ENCODE peak calls at places on chromosomes 1 and 21, in four cellular contexts. B is sigmoid colon, C is breast epithelium, E is K562. J is an unnamed sample.

GRCh38 chr1:58487002-58487401 is 59.5 kb downstream of the OMA1 start:
- DNase-seq in E (no peak), B (no peak), C (no peak), J (no peak)

GRCh38 chr1:175749075-175749474 is 5.7 kb upstream of the TNR start:
- DNase-seq in E (no peak), B (no peak), C (no peak), J (no peak)

GRCh38 chr21:38945536-38946245 is 140.0 kb downstream of the ETS2 start:
- DNase-seq in C (no peak), B (no peak), E (no peak), J (no peak)

GRCh38 chr1:184242507-184242943 is 144.3 kb upstream of the C1orf21 start:
- DNase-seq in B (no peak), E (no peak), C (no peak), J (peak)

GRCh38 chr1:21280011-21280471 is 10.2 kb downstream of the ECE1 start:
- DNase-seq in E (no peak), C (no peak), B (no peak), J (no peak)

GRCh38 chr21:43812139-43812821 is 22.9 kb downstream of the RRP1 start:
- DNase-seq in B (no peak), E (no peak), C (peak), J (no peak)

GRCh38 chr1:24643362-24644346 is 552 bp downstream of the SRRM1 start:
- DNase-seq in C (no peak), E (peak), B (no peak), J (no peak)

GRCh38 chr1:33094971-33095604 is 14.1 kb downstream of the AZIN2 start:
- DNase-seq in E (peak), C (peak), B (peak), J (peak)

GRCh38 chr1:20400341-20401177 is 85.5 kb downstream of the CAMK2N1 start:
- DNase-seq in E (no peak), B (no peak), C (peak), J (no peak)

GRCh38 chr1:16122916-16123315 is 33.0 kb downstream of the EPHA2 start:
- DNase-seq in B (peak), C (peak), E (no peak), J (no peak)

GRCh38 chr21:35212393-35213127 is 163.5 kb upstream of the RUNX1 start:
- DNase-seq in B (no peak), C (no peak), E (no peak), J (no peak)

GRCh38 chr1:39359028-39359570 is 132.3 kb upstream of the BMP8A start:
- DNase-seq in C (peak), B (peak), E (no peak), J (no peak)

GRCh38 chr1:91631718-91632330 is 131.2 kb downstream of the CDC7 start:
- DNase-seq in E (no peak), B (no peak), C (no peak), J (no peak)

GRCh38 chr1:115790846-115791245 is 22.3 kb upstream of the CASQ2 start:
- DNase-seq in E (no peak), B (no peak), C (no peak), J (no peak)

GRCh38 chr1:228226956-228227791 is 19.3 kb downstream of the OBSCN start:
- DNase-seq in E (no peak), B (no peak), C (no peak), J (peak)

GRCh38 chr1:158112994-158113758 is 67.5 kb upstream of the CD1D start:
- DNase-seq in B (no peak), C (no peak), E (no peak), J (peak)

GRCh38 chr1:2975466-2976179 is 45.6 kb upstream of the ACTRT2 start:
- DNase-seq in C (no peak), B (peak), E (no peak), J (no peak)

GRCh38 chr1:186301448-186301847 is 73.6 kb downstream of the TPR start:
- DNase-seq in B (no peak), E (no peak), C (no peak), J (no peak)

DNA sequence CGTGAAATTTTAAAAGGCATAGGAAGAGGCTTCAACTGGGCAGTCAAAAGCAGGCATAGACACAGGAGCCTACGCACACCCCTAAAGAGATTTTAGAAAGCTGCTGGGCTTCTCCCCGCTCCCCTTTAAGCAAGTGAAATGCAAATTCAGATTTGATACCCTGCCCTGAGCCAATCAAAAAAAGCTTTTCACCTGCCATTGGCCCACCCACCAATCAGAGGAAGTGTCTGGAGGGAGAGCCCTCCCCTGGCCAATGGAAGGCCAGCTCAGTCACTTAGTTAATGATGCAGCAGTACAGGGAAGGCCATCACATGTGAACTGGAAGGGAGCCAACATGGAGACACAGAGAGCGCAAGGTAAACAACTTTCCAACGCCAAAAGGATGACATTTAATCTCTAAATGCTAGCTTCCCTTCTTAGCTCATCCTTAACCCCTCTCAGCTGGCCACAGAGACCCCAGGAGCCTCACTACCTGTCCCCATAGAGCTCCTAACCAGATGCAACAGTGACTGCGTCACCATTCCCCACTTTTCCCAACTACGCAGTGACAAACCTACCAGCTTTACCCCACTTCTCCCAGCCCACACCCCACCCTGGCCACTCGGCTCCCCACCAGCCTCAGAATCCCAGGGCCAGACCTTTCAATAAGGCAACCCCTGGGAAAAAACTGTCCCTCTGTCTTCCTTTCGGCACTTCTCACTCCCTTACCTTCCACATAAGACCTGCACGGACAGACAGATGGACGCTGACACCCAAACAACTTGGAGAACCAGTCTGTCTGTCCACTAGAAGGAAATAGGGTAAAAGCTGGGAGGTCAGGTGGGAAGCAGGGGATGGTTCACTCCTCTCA is 71.0 kb downstream of the CD46 start:
- DNase-seq in E (peak), B (peak), C (peak), J (peak)
- TF ChIP-seq POLR2A in E (no peak), B (peak), C (peak), J (peak)

GRCh38 chr1:203026666-203027663 is 674 bp downstream of the PPFIA4 start:
- DNase-seq in E (no peak), C (no peak), B (no peak), J (no peak)

GRCh38 chr1:203028784-203029553 is 2.7 kb downstream of the PPFIA4 start:
- DNase-seq in B (no peak), C (no peak), E (no peak), J (no peak)

GRCh38 chr1:203031467-203031866 is 5.2 kb downstream of the PPFIA4 start:
- DNase-seq in E (peak), C (no peak), B (no peak), J (peak)

GRCh38 chr1:203028067-203028783 is 1.9 kb downstream of the PPFIA4 start:
- DNase-seq in E (no peak), C (no peak), B (no peak), J (no peak)

GRCh38 chr1:203025721-203026665 is at the start of gene PPFIA4:
- DNase-seq in C (peak), B (peak), E (peak), J (peak)
- TF ChIP-seq POLR2A in C (peak), B (no peak), E (peak), J (no peak)

DNA sequence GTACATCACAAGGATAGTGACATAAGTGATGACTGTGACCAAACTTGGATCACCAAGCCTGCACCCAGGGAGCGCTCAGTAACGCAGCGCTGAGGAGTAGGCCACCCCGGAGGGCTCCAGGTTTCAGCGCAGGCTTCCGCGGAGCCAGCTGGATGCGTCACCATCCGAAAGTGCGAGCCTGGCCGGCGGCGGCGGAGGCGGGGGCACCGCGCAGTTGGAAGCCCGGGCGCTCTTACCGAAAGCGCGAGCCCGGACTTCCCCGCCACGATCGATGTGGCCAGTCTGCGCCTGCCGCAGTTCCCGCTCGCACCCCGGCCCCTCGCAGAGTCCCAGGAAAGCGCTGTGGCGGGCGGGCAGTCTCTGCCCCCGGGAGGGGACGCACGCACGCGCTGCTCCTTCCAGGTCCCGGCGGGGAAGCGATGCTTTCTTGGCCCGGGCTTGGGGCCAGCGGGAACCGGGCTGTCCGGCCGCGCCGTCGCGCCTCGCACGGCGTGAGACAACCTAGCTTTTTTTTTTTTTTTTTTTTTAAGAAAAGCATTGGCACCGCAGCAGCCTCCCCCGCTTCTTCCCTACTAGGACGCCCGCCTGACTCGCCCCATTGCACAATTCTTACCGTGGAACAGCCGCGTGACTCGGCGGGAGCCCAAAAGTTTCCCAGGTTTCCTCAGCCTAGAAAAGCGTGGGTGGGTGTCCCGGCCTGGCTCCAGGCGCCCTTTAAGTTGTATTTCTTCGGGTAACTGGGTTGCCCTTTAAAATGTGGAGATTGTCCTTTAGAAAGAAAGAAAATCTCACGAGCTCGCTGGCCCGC is 36.4 kb upstream of the JAK1 start:
- DNase-seq in C (peak), E (no peak), B (peak), J (peak)
- TF ChIP-seq POLR2A in C (peak), E (no peak), B (no peak), J (no peak)

GRCh38 chr1:27238032-27238431 is 3.6 kb downstream of the WDTC1 start:
- DNase-seq in B (no peak), C (no peak), E (no peak), J (no peak)

GRCh38 chr1:27233677-27234053 is 767 bp upstream of the WDTC1 start:
- DNase-seq in B (no peak), C (peak), E (peak), J (peak)

GRCh38 chr1:27237112-27237511 is 2.7 kb downstream of the WDTC1 start:
- DNase-seq in B (no peak), E (no peak), C (no peak), J (no peak)

GRCh38 chr1:27235827-27236226 is 1.4 kb downstream of the WDTC1 start:
- DNase-seq in B (no peak), C (no peak), E (no peak), J (no peak)

DNA sequence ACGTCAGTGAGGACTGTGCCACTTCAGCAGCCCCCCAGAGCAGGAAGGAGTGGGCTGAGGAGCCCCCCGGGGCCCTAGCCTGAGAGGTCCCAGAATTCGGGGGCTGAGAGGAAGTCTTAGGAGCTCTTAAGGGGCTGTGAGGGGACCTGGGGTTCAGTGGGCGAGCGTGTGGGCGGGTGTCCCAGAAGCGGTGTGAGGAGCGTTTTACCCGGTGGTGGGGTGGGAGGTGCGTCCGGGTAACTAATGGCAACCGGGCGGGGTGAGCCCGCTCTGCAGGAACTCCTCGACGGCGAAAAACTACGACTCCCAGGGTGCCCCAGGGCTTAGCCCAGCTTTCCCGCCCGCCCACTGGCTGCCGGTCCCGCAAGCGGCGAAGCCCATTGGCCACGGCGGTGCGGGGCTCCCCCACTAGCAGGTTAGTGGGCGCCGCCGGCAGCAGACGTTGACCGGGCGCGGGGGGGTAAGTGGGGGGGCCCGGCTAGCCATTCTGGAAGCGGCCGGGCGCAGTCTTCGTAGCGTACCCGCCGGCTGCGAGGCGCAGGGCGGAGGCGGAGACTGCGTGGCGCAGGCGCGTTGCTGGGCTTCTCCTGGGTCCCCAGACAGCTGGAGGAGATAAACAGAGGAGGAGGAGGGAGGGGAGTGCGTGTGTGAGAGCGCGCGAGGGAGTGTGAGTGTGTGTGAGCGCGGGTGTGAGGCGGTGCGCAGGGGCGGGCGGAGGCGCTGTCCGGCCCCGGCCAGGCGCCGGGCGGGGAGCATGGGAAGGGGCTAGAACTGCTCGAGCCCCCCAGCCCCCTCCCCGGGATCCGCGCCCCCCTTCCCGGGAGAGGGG is at the start of gene WDTC1:
- DNase-seq in E (peak), C (peak), B (peak), J (peak)
- TF ChIP-seq POLR2A in E (peak), C (no peak), B (peak), J (peak)

GRCh38 chr1:44778705-44779576 is 3.6 kb downstream of the RPS8 start:
- DNase-seq in C (no peak), E (no peak), B (no peak), J (no peak)

GRCh38 chr1:44783697-44784093 is 4.3 kb downstream of the BEST4 start:
- DNase-seq in B (no peak), C (no peak), E (no peak), J (no peak)

GRCh38 chr1:44777547-44777946 is 2.2 kb downstream of the RPS8 start:
- DNase-seq in B (no peak), E (no peak), C (no peak), J (no peak)

GRCh38 chr1:44777969-44778635 is 2.8 kb downstream of the RPS8 start:
- DNase-seq in C (no peak), E (no peak), B (no peak), J (no peak)

DNA sequence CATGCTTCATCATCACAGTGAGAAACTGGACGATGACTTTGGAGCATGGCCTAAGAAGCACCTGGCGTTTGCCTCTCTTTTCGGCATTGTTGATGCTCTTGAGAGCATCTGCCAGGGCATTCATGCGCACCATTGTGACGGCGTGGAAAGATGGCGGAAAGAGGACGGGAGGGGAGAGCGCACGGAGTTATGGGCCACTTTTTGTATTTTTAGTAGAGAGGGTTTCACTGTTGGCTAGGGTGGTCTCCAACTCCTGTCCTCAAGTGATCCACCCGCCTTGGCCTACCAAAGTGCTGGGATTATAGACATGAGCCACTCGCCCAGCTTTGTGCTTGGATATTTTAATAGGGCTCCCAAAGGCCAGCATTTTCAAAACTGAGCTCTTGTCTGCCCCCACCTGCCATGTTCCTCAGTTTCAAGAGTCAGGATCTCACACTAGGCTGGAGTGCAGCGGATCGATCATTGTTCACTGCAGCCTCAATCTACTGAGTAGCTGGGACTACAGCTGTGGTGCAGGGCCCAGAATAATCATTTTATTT is 5.3 kb downstream of the RPS8 start:
- DNase-seq in E (no peak), B (no peak), C (no peak), J (no peak)
- TF ChIP-seq POLR2A in E (no peak), B (no peak), C (no peak), J (no peak)

GRCh38 chr1:156675715-156676311 is 1.4 kb downstream of the NES start:
- DNase-seq in E (no peak), C (no peak), B (no peak), J (no peak)

GRCh38 chr1:156675271-156675708 is 1.9 kb downstream of the NES start:
- DNase-seq in E (no peak), C (no peak), B (no peak), J (no peak)

GRCh38 chr1:156676450-156676819 is 772 bp downstream of the NES start:
- DNase-seq in E (no peak), B (no peak), C (no peak), J (no peak)

GRCh38 chr1:156677616-156678596 is 699 bp upstream of the NES start:
- DNase-seq in C (peak), E (peak), B (peak), J (peak)

DNA sequence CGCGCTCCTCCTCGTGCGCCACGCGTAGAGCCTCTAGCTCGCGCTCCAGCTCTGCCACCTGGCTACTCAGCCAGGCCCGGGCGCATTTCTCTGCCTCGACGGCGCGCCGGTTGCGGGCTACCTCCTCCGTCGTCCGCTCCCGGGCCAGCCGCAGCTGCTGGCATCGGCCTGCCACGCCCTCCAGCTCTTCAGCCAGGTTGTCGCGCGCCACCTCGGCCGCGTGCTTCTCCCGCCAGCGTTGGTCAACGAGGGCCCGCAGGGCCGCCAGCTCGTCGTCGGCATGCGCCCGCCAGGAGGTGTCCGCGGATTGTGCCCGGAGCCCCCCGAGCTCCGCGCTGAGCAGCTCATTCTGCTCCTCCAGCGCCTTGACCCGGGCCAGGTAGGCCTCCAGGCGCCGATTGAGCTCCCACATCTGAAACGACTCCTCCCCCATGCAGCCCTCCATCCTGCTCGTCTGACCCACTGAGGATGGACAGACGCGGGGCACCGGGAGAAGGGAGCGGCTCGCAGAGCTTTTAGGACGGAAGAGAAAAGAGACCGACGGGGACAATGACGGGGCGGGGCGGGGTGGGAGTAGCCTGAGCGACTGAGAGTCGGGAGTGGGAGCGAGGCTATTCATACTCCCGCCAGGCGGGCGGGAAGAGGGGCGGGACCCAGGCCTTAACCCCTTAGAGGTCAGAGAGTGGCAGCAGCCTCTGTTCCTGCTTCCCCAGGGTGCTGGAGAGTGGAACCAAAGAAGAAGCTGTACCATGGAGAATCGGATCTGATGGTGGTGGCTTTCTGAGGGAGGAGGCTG is at the start of gene NES:
- DNase-seq in C (no peak), B (peak), E (peak), J (no peak)
- TF ChIP-seq POLR2A in C (no peak), B (no peak), E (no peak), J (no peak)